ENCODE peak calls at places on chromosomes 2 and 18, in ten cellular contexts. N, Y, R, H, U, G, F, T, I and B are unnamed samples.

GRCh38 chr2:113084249-113085000 is 16.7 kb downstream of the IL1F10 start:
- DNase-seq in H (peak), T (no peak), G (peak), I (no peak), F (no peak), R (no peak), U (no peak), N (no peak), Y (peak), B (no peak)

GRCh38 chr2:239195318-239195871 is 205.4 kb downstream of the HDAC4 start:
- DNase-seq in Y (no peak), T (no peak), H (no peak), N (no peak), F (no peak), G (no peak), U (no peak), I (no peak), R (no peak), B (peak)

GRCh38 chr2:161004379-161004778 is 155.8 kb upstream of the TANK start:
- DNase-seq in T (no peak), Y (peak), G (peak), H (peak), N (no peak), I (no peak), F (no peak), U (no peak), R (no peak), B (no peak)

GRCh38 chr18:48825101-48825745 is 125.5 kb downstream of the SMAD7 start:
- DNase-seq in G (no peak), I (no peak), H (no peak), Y (no peak), U (no peak), T (no peak), R (peak), F (no peak), N (no peak), B (no peak)

GRCh38 chr2:240217431-240218301 is 77.2 kb upstream of the OTOS start:
- DNase-seq in T (no peak), U (peak), H (no peak), F (no peak), I (no peak), R (no peak), N (no peak), G (peak), Y (no peak), B (no peak)

GRCh38 chr2:208101716-208102631 is 22.4 kb downstream of the CRYGD start:
- DNase-seq in G (peak), F (no peak), N (no peak), Y (peak), I (no peak), R (no peak), U (no peak), T (no peak), H (peak), B (no peak)

GRCh38 chr2:192555740-192556139 is 361.0 kb upstream of the TMEFF2 start:
- DNase-seq in H (no peak), N (no peak), G (no peak), U (no peak), F (no peak), Y (no peak), I (no peak), T (no peak), R (no peak), B (no peak)

GRCh38 chr2:235756491-235756890 is 262.6 kb downstream of the AGAP1 start:
- DNase-seq in R (no peak), T (no peak), H (no peak), I (no peak), Y (no peak), N (no peak), G (no peak), U (no peak), F (no peak), B (no peak)

GRCh38 chr18:43279015-43279758 is 1.9 kb upstream of the SYT4 start:
- DNase-seq in H (peak), U (no peak), F (peak), N (no peak), T (no peak), Y (no peak), R (no peak), I (no peak), G (peak), B (no peak)

GRCh38 chr2:31429040-31429439 is 14.5 kb upstream of the XDH start:
- DNase-seq in T (no peak), I (no peak), F (no peak), H (no peak), R (no peak), G (no peak), Y (no peak), N (no peak), U (no peak), B (no peak)
- H3K27ac ChIP-seq in T (no peak), I (no peak), F (no peak), H (no peak), R (no peak), G (no peak), Y (no peak), N (no peak), U (no peak), B (no peak)

DNA sequence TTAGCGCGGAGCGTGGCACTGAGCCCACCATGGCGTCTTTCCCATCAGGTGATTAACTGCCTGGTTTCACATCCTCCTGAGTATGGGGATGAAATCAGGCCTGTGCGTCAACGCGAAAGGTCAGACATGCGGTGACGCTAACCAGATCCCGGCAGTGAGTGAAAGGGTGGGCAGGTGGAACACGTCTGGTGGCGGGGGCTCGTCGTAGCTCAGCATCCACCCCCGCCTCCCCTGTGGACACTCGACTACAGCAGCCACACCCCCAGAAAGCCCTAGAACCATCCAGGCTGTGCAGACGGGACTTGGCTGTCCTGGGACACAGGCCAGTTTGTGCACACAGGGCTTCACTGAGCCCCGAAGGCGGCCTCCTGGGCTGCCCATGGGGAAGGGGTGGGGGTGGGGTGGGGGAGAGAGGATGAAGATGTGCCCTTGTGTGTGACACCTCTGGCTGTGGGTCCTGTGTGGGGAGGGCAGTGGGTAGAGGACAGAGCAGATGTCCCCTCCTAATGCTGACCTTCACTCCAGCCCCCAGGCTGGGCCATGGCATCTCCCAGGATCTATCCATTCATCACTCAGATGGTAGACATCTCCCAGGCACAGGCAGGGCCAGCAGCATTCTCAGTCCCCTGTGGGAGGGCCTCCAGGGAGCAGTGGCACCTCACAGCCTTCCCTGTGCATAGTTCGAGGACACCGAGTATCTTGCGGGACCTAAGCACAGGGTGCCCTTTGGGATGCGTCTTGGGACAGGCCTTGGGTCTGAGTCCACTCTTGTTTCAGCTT is 27.5 kb downstream of the RAMP1 start:
- DNase-seq in G (no peak), F (no peak), N (no peak), I (no peak), R (peak), U (peak), Y (no peak), T (no peak), H (peak), B (no peak)
- H3K27ac ChIP-seq in G (no peak), F (no peak), N (no peak), I (no peak), R (no peak), U (peak), Y (no peak), T (no peak), H (no peak), B (peak)

GRCh38 chr18:31722369-31722957 is 38.1 kb upstream of the B4GALT6 start:
- DNase-seq in T (peak), G (peak), U (peak), R (peak), N (peak), H (peak), Y (peak), F (peak), I (peak), B (peak)

GRCh38 chr18:31719363-31720006 is 35.1 kb upstream of the B4GALT6 start:
- DNase-seq in G (no peak), Y (no peak), U (no peak), F (no peak), R (no peak), N (no peak), T (no peak), H (no peak), I (no peak), B (no peak)

GRCh38 chr18:31723639-31723997 is 37.1 kb downstream of the SLC25A52 start:
- DNase-seq in R (no peak), F (no peak), N (no peak), U (no peak), T (no peak), Y (peak), I (no peak), H (no peak), G (no peak), B (no peak)

GRCh38 chr18:31720867-31721266 is 36.5 kb upstream of the B4GALT6 start:
- DNase-seq in U (no peak), H (no peak), N (no peak), Y (no peak), I (no peak), F (no peak), T (no peak), R (no peak), G (no peak), B (no peak)

DNA sequence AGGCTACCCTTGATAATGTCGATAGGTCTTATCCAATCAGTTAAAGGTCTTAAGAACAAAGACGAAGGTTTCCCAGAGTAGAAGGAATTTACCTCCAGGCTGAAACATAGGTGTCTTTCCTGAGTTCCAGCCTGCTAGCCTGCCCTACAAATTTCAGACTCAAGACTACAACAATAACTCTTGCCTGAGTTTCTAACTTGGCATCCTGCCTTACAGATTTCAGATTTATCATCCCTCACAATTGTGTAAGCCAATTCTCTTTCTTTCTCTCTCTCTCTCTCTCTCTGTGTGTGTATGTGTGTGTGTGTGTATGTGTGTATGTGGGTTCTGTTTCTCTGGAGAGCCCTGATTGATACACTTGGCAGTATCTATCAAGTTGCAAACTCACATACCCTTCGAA is 37.2 kb upstream of the B4GALT6 start:
- DNase-seq in G (no peak), U (no peak), Y (no peak), H (peak), F (no peak), N (no peak), I (no peak), R (no peak), T (no peak), B (no peak)
- H3K27ac ChIP-seq in G (no peak), U (no peak), Y (no peak), H (no peak), F (no peak), N (no peak), I (no peak), R (no peak), T (no peak), B (no peak)

GRCh38 chr2:1627628-1628371 is 116.5 kb downstream of the PXDN start:
- DNase-seq in Y (no peak), F (no peak), T (no peak), R (no peak), U (no peak), N (no peak), G (no peak), I (no peak), H (no peak), B (no peak)

GRCh38 chr2:1623906-1624445 is 120.3 kb downstream of the PXDN start:
- DNase-seq in T (no peak), H (no peak), Y (no peak), F (no peak), G (no peak), N (no peak), U (peak), R (no peak), I (no peak), B (no peak)

GRCh38 chr2:1622521-1623200 is 121.7 kb downstream of the PXDN start:
- DNase-seq in F (no peak), N (no peak), I (no peak), T (no peak), H (no peak), Y (no peak), G (no peak), R (no peak), U (no peak), B (no peak)

GRCh38 chr2:1626271-1626681 is 118.0 kb downstream of the PXDN start:
- DNase-seq in I (no peak), H (no peak), G (no peak), U (peak), Y (peak), N (no peak), R (no peak), F (no peak), T (no peak), B (no peak)

DNA sequence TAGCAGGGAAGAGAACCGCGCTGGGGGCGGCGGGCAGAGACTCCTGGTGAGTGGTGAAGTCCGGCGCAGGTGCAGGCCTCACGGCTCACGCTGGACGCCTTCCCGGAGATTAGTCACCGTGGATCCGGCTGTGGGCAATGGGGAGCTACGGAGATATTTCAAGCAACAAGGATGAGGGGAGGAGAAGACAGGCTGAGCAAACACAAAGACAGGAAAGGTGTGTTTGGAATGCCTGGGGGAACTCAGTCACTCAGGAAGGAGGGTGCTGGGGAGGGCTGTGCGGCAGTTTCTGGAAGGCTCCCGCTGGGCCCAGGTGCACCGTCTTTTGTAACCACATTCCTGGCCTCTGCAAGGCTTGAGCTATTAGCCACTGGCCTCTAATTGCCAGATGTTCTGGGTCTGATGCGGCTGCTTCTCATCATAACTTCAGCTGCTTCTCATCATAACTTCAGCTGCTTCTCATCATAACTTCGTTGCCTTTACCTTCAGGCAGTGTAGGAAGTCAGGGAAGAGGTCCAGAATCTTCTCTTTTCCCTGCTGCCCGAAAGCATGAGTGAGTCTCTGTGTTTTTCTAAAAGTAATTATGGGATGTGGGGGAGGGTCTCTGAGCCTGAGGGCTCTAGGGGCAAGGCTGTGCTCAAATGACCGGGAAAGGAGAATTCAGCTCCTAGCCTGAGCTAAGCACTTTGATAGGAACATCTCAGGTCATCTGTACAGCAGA is 118.9 kb downstream of the PXDN start:
- DNase-seq in N (no peak), Y (peak), H (peak), F (no peak), G (no peak), R (peak), T (no peak), I (no peak), U (peak), B (no peak)
- H3K27ac ChIP-seq in N (no peak), Y (peak), H (no peak), F (no peak), G (no peak), R (peak), T (no peak), I (no peak), U (no peak), B (no peak)

DNA sequence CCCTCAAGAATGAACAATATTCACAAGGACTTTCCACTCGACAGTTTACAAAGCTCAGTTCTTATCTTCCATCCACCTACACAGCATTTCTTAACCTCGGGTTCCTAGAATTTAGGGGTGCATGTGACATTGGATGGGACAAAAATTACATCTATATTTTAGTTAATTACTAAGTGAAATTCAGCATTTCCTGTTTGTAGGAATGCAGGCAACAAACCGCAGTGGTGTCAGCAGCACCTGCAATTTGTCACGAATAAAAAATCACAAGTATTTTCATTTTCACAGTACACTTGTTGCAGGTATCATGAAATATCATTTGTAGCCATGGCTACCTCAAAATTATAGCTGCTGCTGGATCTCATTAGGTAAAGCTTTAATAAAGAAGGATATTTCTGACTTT is 36.2 kb downstream of the LBH start:
- DNase-seq in I (no peak), U (no peak), Y (no peak), N (no peak), T (no peak), R (no peak), G (no peak), F (no peak), H (no peak), B (no peak)
- H3K27ac ChIP-seq in I (peak), U (no peak), Y (no peak), N (peak), T (no peak), R (no peak), G (no peak), F (peak), H (no peak), B (no peak)

GRCh38 chr18:59904051-59904601 is 4.3 kb downstream of the PMAIP1 start:
- DNase-seq in H (peak), Y (no peak), I (no peak), R (no peak), G (no peak), U (no peak), N (no peak), T (no peak), F (no peak), B (no peak)

GRCh38 chr18:59907172-59907571 is 7.4 kb downstream of the PMAIP1 start:
- DNase-seq in U (no peak), I (no peak), R (no peak), N (no peak), Y (no peak), T (no peak), H (no peak), F (no peak), G (no peak), B (no peak)

GRCh38 chr18:59905686-59906091 is 5.9 kb downstream of the PMAIP1 start:
- DNase-seq in G (no peak), F (no peak), R (no peak), Y (no peak), I (no peak), U (no peak), T (no peak), N (no peak), H (no peak), B (no peak)

GRCh38 chr18:59907660-59908059 is 7.9 kb downstream of the PMAIP1 start:
- DNase-seq in I (no peak), U (no peak), Y (no peak), G (no peak), N (no peak), T (no peak), H (no peak), F (no peak), R (no peak), B (no peak)

DNA sequence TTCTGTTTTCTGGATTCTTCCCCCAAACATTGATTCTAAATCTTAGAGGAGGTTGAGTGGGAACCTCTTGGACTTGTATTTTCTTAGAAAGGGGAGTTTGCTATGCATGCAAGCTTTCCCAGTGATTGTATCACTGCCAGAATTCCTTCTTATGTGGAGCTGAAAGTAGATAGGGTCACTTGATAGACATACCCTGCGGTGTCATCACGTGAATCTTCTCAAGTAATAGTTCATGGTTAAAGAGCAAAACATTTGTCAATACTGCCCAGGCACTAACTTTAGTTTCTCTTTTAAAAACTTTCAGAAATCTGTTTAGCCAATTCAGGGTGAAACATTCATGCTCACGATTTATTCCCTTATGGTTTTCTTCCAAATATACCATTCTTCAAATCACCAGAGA is 6.4 kb downstream of the PMAIP1 start:
- DNase-seq in H (no peak), T (no peak), U (no peak), I (no peak), G (no peak), F (no peak), N (no peak), R (no peak), Y (no peak), B (no peak)
- H3K27ac ChIP-seq in H (no peak), T (peak), U (no peak), I (peak), G (no peak), F (peak), N (no peak), R (no peak), Y (no peak), B (no peak)

GRCh38 chr2:210195066-210195852 is 24.1 kb upstream of the KANSL1L start:
- DNase-seq in R (no peak), F (peak), H (peak), T (no peak), G (peak), U (no peak), I (no peak), Y (peak), N (no peak), B (no peak)

GRCh38 chr2:210189452-210190143 is 18.4 kb upstream of the KANSL1L start:
- DNase-seq in G (no peak), R (no peak), U (no peak), T (no peak), H (no peak), N (no peak), I (no peak), Y (no peak), F (no peak), B (no peak)

GRCh38 chr2:210188755-210189154 is 17.5 kb upstream of the KANSL1L start:
- DNase-seq in H (no peak), F (no peak), T (no peak), I (no peak), G (no peak), R (no peak), U (no peak), Y (no peak), N (no peak), B (no peak)

GRCh38 chr2:210188190-210188589 is 17.0 kb upstream of the KANSL1L start:
- DNase-seq in Y (no peak), I (no peak), N (no peak), G (no peak), H (no peak), U (no peak), R (no peak), T (no peak), F (no peak), B (no peak)

GRCh38 chr2:210190345-210190744 is 19.1 kb upstream of the KANSL1L start:
- DNase-seq in H (no peak), F (no peak), Y (no peak), I (no peak), R (no peak), N (no peak), T (no peak), U (no peak), G (no peak), B (no peak)
- H3K27ac ChIP-seq in H (no peak), F (no peak), Y (no peak), I (no peak), R (no peak), N (no peak), T (no peak), U (no peak), G (no peak), B (no peak)